ENCODE peak calls at places on chromosome 21, in eight cellular contexts. Q is AG04450; Z is foreskin fibroblast; D is heart left ventricle; E is right atrium auricular region; Y is CD8-positive, alpha-beta T cell; V is A673; C is A549. G is an unnamed sample.

GRCh38 chr21:35203093-35204021 is 154.3 kb upstream of the RUNX1 start:
- DNase-seq in E (no peak), D (peak), Y (no peak), Z (peak), Q (no peak), C (no peak), V (no peak), G (peak)

GRCh38 chr21:38798081-38798480 is 7.6 kb upstream of the ETS2 start:
- DNase-seq in C (no peak), V (no peak), E (no peak), Z (no peak), Y (no peak), Q (no peak), D (no peak), G (no peak)

GRCh38 chr21:15192243-15192642 is 127.4 kb upstream of the NRIP1 start:
- DNase-seq in Y (no peak), D (no peak), Q (no peak), V (peak), C (no peak), E (no peak), Z (no peak), G (no peak)

GRCh38 chr21:45990741-45991605 is 9.4 kb downstream of the COL6A1 start:
- DNase-seq in C (no peak), Z (no peak), D (peak), Q (no peak), E (peak), Y (no peak), V (no peak), G (no peak)

GRCh38 chr21:40797881-40798280 is 49.1 kb downstream of the DSCAM start:
- DNase-seq in D (no peak), Z (no peak), Q (no peak), C (no peak), Y (no peak), V (no peak), E (no peak), G (no peak)

GRCh38 chr21:32520885-32521735 is 64.2 kb downstream of the TCP10L start:
- DNase-seq in Y (no peak), V (peak), D (peak), Q (peak), E (peak), Z (peak), C (no peak), G (peak)

GRCh38 chr21:45384656-45385548 is 20.1 kb upstream of the COL18A1 start:
- DNase-seq in E (no peak), Q (no peak), D (peak), Y (no peak), V (no peak), C (no peak), Z (no peak), G (no peak)

GRCh38 chr21:43025636-43026180 is 49.9 kb downstream of the CBS start:
- DNase-seq in E (no peak), V (peak), D (no peak), C (no peak), Z (peak), Y (no peak), Q (peak), G (peak)

GRCh38 chr21:30152792-30153191 is 13.8 kb downstream of the CLDN17 start:
- DNase-seq in C (no peak), D (no peak), Z (no peak), E (no peak), Q (no peak), V (no peak), Y (no peak), G (no peak)

GRCh38 chr21:42147386-42148020 is 71.4 kb upstream of the ABCG1 start:
- DNase-seq in C (no peak), E (no peak), Q (no peak), Y (no peak), V (no peak), Z (no peak), D (no peak), G (no peak)

GRCh38 chr21:17554619-17555472 is 42.0 kb downstream of the CXADR start:
- DNase-seq in Z (peak), E (no peak), V (no peak), D (no peak), C (peak), Q (no peak), Y (no peak), G (no peak)

GRCh38 chr21:43340491-43341348 is 86.2 kb downstream of the SIK1 start:
- DNase-seq in Y (no peak), C (peak), V (peak), Q (peak), Z (peak), D (no peak), E (no peak), G (peak)

GRCh38 chr21:16280731-16281130 is 550.9 kb downstream of the USP25 start:
- DNase-seq in Z (no peak), V (no peak), Y (no peak), E (no peak), Q (no peak), D (no peak), C (no peak), G (peak)
- H3K4me3 ChIP-seq in Z (peak), V (no peak), Y (no peak), E (no peak), Q (no peak), D (peak), C (no peak), G (no peak)

DNA sequence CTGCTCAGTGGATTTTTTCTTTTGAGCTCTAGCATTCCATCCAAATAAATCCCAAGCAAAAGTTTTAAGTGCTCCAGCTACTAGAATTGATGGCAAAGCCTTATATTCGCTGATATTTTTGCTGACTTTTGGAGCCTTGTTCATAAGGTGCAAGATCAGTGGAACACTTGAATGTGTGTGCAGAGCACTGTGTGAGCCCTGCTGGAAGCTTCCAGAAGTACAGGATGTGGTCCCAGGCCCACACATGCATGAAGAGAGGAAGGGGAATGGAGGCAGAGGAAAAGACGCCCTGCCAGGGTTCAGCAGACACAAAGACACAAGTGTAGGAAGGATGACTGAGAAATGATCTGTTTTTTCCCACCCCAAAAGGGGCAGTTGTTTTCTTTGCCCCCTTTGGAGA is 169.4 kb downstream of the KCNJ6 start:
- DNase-seq in V (no peak), E (no peak), C (no peak), D (no peak), Q (no peak), Y (no peak), Z (no peak), G (no peak)
- TF ChIP-seq CTCF in V (no peak), E (no peak), C (no peak), D (no peak), Q (peak), Y (no peak), Z (no peak), G (peak)

DNA sequence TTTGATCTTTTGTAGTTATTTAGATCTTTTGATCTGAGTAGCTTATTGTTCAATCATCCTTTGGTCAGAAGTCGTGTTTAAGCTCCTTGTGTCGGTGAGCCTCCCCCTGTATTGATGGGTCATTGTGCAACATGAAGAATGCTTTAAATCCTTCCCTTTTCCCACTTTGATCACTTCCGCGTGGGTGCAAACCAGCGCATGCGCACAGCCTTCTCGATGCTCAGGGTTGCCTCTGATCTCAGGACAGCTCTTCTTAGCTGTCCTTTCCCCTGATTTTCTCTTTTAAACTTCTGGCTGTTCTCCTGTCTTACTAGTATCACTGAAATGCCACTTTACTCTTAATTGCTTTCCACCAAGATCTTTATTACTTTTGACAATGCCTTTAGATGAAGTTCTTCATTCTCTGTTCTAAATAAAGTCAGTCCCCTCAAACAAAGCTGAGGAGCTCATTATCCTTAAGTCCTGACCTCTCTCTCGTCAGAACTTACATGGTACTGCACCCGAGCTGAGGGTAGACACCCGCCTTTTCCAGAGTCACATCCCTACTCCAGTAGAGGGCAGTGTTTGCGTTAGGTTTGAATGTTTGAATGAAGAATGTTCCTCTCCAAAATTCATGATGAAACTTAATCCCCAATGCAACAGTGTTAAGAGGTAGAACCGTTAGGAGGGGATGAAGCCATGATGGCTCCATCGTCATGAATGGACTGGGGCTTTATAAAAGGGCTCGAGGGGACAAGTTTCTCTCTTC is 547.9 kb upstream of the TMPRSS15 start:
- DNase-seq in E (no peak), C (no peak), D (no peak), Z (no peak), Q (no peak), V (peak), Y (no peak), G (peak)
- H3K4me3 ChIP-seq in E (no peak), C (no peak), D (no peak), Z (no peak), Q (no peak), V (no peak), Y (no peak), G (no peak)

GRCh38 chr21:25872271-25872670 is 137.5 kb downstream of the GABPA start:
- DNase-seq in E (no peak), D (no peak), Q (no peak), C (no peak), V (peak), Y (no peak), Z (no peak), G (no peak)

GRCh38 chr21:25867041-25867440 is 132.3 kb downstream of the GABPA start:
- DNase-seq in Z (no peak), Y (no peak), V (peak), Q (no peak), C (no peak), D (no peak), E (no peak), G (no peak)

GRCh38 chr21:25870084-25870483 is 135.3 kb downstream of the GABPA start:
- DNase-seq in Z (no peak), V (no peak), E (no peak), D (no peak), C (no peak), Q (no peak), Y (no peak), G (no peak)

GRCh38 chr21:25871566-25871965 is 136.8 kb downstream of the GABPA start:
- DNase-seq in Q (no peak), C (no peak), Z (no peak), Y (no peak), D (no peak), E (no peak), V (no peak), G (no peak)
- TF ChIP-seq CTCF in Q (no peak), C (no peak), Z (no peak), Y (no peak), D (no peak), E (no peak), V (peak), G (peak)

G was measured in choroid plexus epithelial cell.